ENCODE peak calls at places on chromosomes 12 and 14, in ten cellular contexts. One of them, this sample, is unnamed.
A peak's percentile ranks its signal among the peaks of the same experiment; 100 is the strongest.

GRCh38 chr12:13982010-13982409 is 608 bp upstream of the GRIN2B start:
- DNase-seq in activated naive CD8-positive, alpha-beta T cell treated with anti-CD3 and anti-CD28 coated beads, Interleukin-2, amount 50 U/mL, for 24 hours: peak; percentile 27
- DNase-seq in left ventricle myocardium inferior: no peak
- DNase-seq in hepatocyte: peak; percentile 62
- DNase-seq in Panc1: no peak
- DNase-seq in effector memory CD8-positive, alpha-beta T cell: no peak
- DNase-seq in body of pancreas: no peak
- DNase-seq in stimulated activated CD4-positive, alpha-beta T cell treated with anti-CD3 and anti-CD28 coated beads, Interleukin-15, amount 100 ng/mL, for 1 hour: no peak
- DNase-seq in activated T-cell treated with anti-CD3 and anti-CD28 coated beads for 4 hours: no peak
- DNase-seq in PC-9: no peak
- DNase-seq in this sample: no peak

GRCh38 chr14:71487941-71488340 is 444.3 kb upstream of the RGS6 start:
- DNase-seq in Panc1: no peak
- DNase-seq in PC-9: no peak
- DNase-seq in left ventricle myocardium inferior: no peak
- DNase-seq in body of pancreas: no peak
- DNase-seq in stimulated activated CD4-positive, alpha-beta T cell treated with anti-CD3 and anti-CD28 coated beads, Interleukin-15, amount 100 ng/mL, for 1 hour: no peak
- DNase-seq in activated naive CD8-positive, alpha-beta T cell treated with anti-CD3 and anti-CD28 coated beads, Interleukin-2, amount 50 U/mL, for 24 hours: no peak
- DNase-seq in hepatocyte: no peak
- DNase-seq in effector memory CD8-positive, alpha-beta T cell: no peak
- DNase-seq in activated T-cell treated with anti-CD3 and anti-CD28 coated beads for 4 hours: no peak
- DNase-seq in this sample: no peak

GRCh38 chr12:106764738-106765137 is 9.7 kb upstream of the RIC8B start:
- DNase-seq in PC-9: no peak
- DNase-seq in body of pancreas: no peak
- DNase-seq in hepatocyte: no peak
- DNase-seq in stimulated activated CD4-positive, alpha-beta T cell treated with anti-CD3 and anti-CD28 coated beads, Interleukin-15, amount 100 ng/mL, for 1 hour: no peak
- DNase-seq in activated naive CD8-positive, alpha-beta T cell treated with anti-CD3 and anti-CD28 coated beads, Interleukin-2, amount 50 U/mL, for 24 hours: no peak
- DNase-seq in Panc1: no peak
- DNase-seq in activated T-cell treated with anti-CD3 and anti-CD28 coated beads for 4 hours: no peak
- DNase-seq in left ventricle myocardium inferior: no peak
- DNase-seq in effector memory CD8-positive, alpha-beta T cell: no peak
- DNase-seq in this sample: no peak

GRCh38 chr14:22541721-22542120 is 47.3 kb downstream of the DAD1 start:
- DNase-seq in effector memory CD8-positive, alpha-beta T cell: no peak
- DNase-seq in PC-9: no peak
- DNase-seq in activated T-cell treated with anti-CD3 and anti-CD28 coated beads for 4 hours: no peak
- DNase-seq in Panc1: no peak
- DNase-seq in hepatocyte: no peak
- DNase-seq in stimulated activated CD4-positive, alpha-beta T cell treated with anti-CD3 and anti-CD28 coated beads, Interleukin-15, amount 100 ng/mL, for 1 hour: no peak
- DNase-seq in activated naive CD8-positive, alpha-beta T cell treated with anti-CD3 and anti-CD28 coated beads, Interleukin-2, amount 50 U/mL, for 24 hours: no peak
- DNase-seq in body of pancreas: no peak
- DNase-seq in left ventricle myocardium inferior: no peak
- DNase-seq in this sample: no peak

GRCh38 chr12:109744991-109745942 is 31.6 kb downstream of the FAM222A start:
- DNase-seq in activated T-cell treated with anti-CD3 and anti-CD28 coated beads for 4 hours: no peak
- DNase-seq in stimulated activated CD4-positive, alpha-beta T cell treated with anti-CD3 and anti-CD28 coated beads, Interleukin-15, amount 100 ng/mL, for 1 hour: no peak
- DNase-seq in activated naive CD8-positive, alpha-beta T cell treated with anti-CD3 and anti-CD28 coated beads, Interleukin-2, amount 50 U/mL, for 24 hours: no peak
- DNase-seq in Panc1: no peak
- DNase-seq in PC-9: peak; percentile 20
- DNase-seq in effector memory CD8-positive, alpha-beta T cell: no peak
- DNase-seq in left ventricle myocardium inferior: peak; percentile 0
- DNase-seq in body of pancreas: peak; percentile 75
- DNase-seq in hepatocyte: no peak
- DNase-seq in this sample: no peak

GRCh38 chr12:90974286-90974685 is 19.3 kb upstream of the CCER1 start:
- DNase-seq in Panc1: no peak
- DNase-seq in effector memory CD8-positive, alpha-beta T cell: no peak
- DNase-seq in activated T-cell treated with anti-CD3 and anti-CD28 coated beads for 4 hours: no peak
- DNase-seq in left ventricle myocardium inferior: no peak
- DNase-seq in body of pancreas: no peak
- DNase-seq in activated naive CD8-positive, alpha-beta T cell treated with anti-CD3 and anti-CD28 coated beads, Interleukin-2, amount 50 U/mL, for 24 hours: no peak
- DNase-seq in PC-9: no peak
- DNase-seq in hepatocyte: no peak
- DNase-seq in stimulated activated CD4-positive, alpha-beta T cell treated with anti-CD3 and anti-CD28 coated beads, Interleukin-15, amount 100 ng/mL, for 1 hour: no peak
- DNase-seq in this sample: no peak

GRCh38 chr12:14868916-14869315 is 16.7 kb downstream of the MGP start:
- DNase-seq in body of pancreas: no peak
- DNase-seq in hepatocyte: no peak
- DNase-seq in activated T-cell treated with anti-CD3 and anti-CD28 coated beads for 4 hours: no peak
- DNase-seq in left ventricle myocardium inferior: no peak
- DNase-seq in PC-9: peak; percentile 84
- DNase-seq in Panc1: no peak
- DNase-seq in stimulated activated CD4-positive, alpha-beta T cell treated with anti-CD3 and anti-CD28 coated beads, Interleukin-15, amount 100 ng/mL, for 1 hour: no peak
- DNase-seq in effector memory CD8-positive, alpha-beta T cell: no peak
- DNase-seq in activated naive CD8-positive, alpha-beta T cell treated with anti-CD3 and anti-CD28 coated beads, Interleukin-2, amount 50 U/mL, for 24 hours: no peak
- DNase-seq in this sample: no peak

GRCh38 chr12:104433061-104433460 is 23.7 kb upstream of the CHST11 start:
- DNase-seq in stimulated activated CD4-positive, alpha-beta T cell treated with anti-CD3 and anti-CD28 coated beads, Interleukin-15, amount 100 ng/mL, for 1 hour: no peak
- DNase-seq in hepatocyte: no peak
- DNase-seq in effector memory CD8-positive, alpha-beta T cell: no peak
- DNase-seq in activated T-cell treated with anti-CD3 and anti-CD28 coated beads for 4 hours: no peak
- DNase-seq in PC-9: no peak
- DNase-seq in activated naive CD8-positive, alpha-beta T cell treated with anti-CD3 and anti-CD28 coated beads, Interleukin-2, amount 50 U/mL, for 24 hours: no peak
- DNase-seq in Panc1: no peak
- DNase-seq in body of pancreas: no peak
- DNase-seq in left ventricle myocardium inferior: no peak
- DNase-seq in this sample: no peak

GRCh38 chr12:62210422-62210821 is 49.8 kb upstream of the USP15 start:
- DNase-seq in left ventricle myocardium inferior: peak; percentile 24
- DNase-seq in activated naive CD8-positive, alpha-beta T cell treated with anti-CD3 and anti-CD28 coated beads, Interleukin-2, amount 50 U/mL, for 24 hours: peak; percentile 41
- DNase-seq in PC-9: peak; percentile 17
- DNase-seq in Panc1: peak; percentile 33
- DNase-seq in body of pancreas: peak; percentile 49
- DNase-seq in hepatocyte: peak; percentile 55
- DNase-seq in stimulated activated CD4-positive, alpha-beta T cell treated with anti-CD3 and anti-CD28 coated beads, Interleukin-15, amount 100 ng/mL, for 1 hour: peak; percentile 11
- DNase-seq in effector memory CD8-positive, alpha-beta T cell: no peak
- DNase-seq in activated T-cell treated with anti-CD3 and anti-CD28 coated beads for 4 hours: peak; percentile 30
- DNase-seq in this sample: peak; percentile 9

GRCh38 chr12:80857311-80857710 is 80.4 kb downstream of the LIN7A start:
- DNase-seq in body of pancreas: no peak
- DNase-seq in hepatocyte: no peak
- DNase-seq in activated naive CD8-positive, alpha-beta T cell treated with anti-CD3 and anti-CD28 coated beads, Interleukin-2, amount 50 U/mL, for 24 hours: no peak
- DNase-seq in activated T-cell treated with anti-CD3 and anti-CD28 coated beads for 4 hours: no peak
- DNase-seq in left ventricle myocardium inferior: no peak
- DNase-seq in effector memory CD8-positive, alpha-beta T cell: no peak
- DNase-seq in PC-9: no peak
- DNase-seq in Panc1: no peak
- DNase-seq in stimulated activated CD4-positive, alpha-beta T cell treated with anti-CD3 and anti-CD28 coated beads, Interleukin-15, amount 100 ng/mL, for 1 hour: no peak
- DNase-seq in this sample: no peak

GRCh38 chr12:87136330-87136976 is 880.3 kb upstream of the MGAT4C start:
- DNase-seq in PC-9: no peak
- DNase-seq in activated naive CD8-positive, alpha-beta T cell treated with anti-CD3 and anti-CD28 coated beads, Interleukin-2, amount 50 U/mL, for 24 hours: no peak
- DNase-seq in activated T-cell treated with anti-CD3 and anti-CD28 coated beads for 4 hours: no peak
- DNase-seq in left ventricle myocardium inferior: no peak
- DNase-seq in body of pancreas: no peak
- DNase-seq in Panc1: no peak
- DNase-seq in effector memory CD8-positive, alpha-beta T cell: no peak
- DNase-seq in stimulated activated CD4-positive, alpha-beta T cell treated with anti-CD3 and anti-CD28 coated beads, Interleukin-15, amount 100 ng/mL, for 1 hour: no peak
- DNase-seq in hepatocyte: peak; percentile 12
- DNase-seq in this sample: no peak

GRCh38 chr14:71588028-71588427 is 344.2 kb upstream of the RGS6 start:
- DNase-seq in activated naive CD8-positive, alpha-beta T cell treated with anti-CD3 and anti-CD28 coated beads, Interleukin-2, amount 50 U/mL, for 24 hours: no peak
- DNase-seq in left ventricle myocardium inferior: no peak
- DNase-seq in hepatocyte: peak; percentile 11
- DNase-seq in stimulated activated CD4-positive, alpha-beta T cell treated with anti-CD3 and anti-CD28 coated beads, Interleukin-15, amount 100 ng/mL, for 1 hour: no peak
- DNase-seq in activated T-cell treated with anti-CD3 and anti-CD28 coated beads for 4 hours: no peak
- DNase-seq in body of pancreas: no peak
- DNase-seq in PC-9: no peak
- DNase-seq in Panc1: no peak
- DNase-seq in effector memory CD8-positive, alpha-beta T cell: no peak
- DNase-seq in this sample: no peak

GRCh38 chr14:70782361-70782760 is 27.0 kb downstream of the MAP3K9 start:
- DNase-seq in effector memory CD8-positive, alpha-beta T cell: no peak
- DNase-seq in activated T-cell treated with anti-CD3 and anti-CD28 coated beads for 4 hours: no peak
- DNase-seq in stimulated activated CD4-positive, alpha-beta T cell treated with anti-CD3 and anti-CD28 coated beads, Interleukin-15, amount 100 ng/mL, for 1 hour: no peak
- DNase-seq in Panc1: no peak
- DNase-seq in left ventricle myocardium inferior: no peak
- DNase-seq in PC-9: peak; percentile 9
- DNase-seq in body of pancreas: no peak
- DNase-seq in activated naive CD8-positive, alpha-beta T cell treated with anti-CD3 and anti-CD28 coated beads, Interleukin-2, amount 50 U/mL, for 24 hours: peak; percentile 26
- DNase-seq in hepatocyte: no peak
- DNase-seq in this sample: no peak

GRCh38 chr12:131829351-131829794 is 1.2 kb downstream of the MMP17 start:
- DNase-seq in Panc1: no peak
- DNase-seq in activated T-cell treated with anti-CD3 and anti-CD28 coated beads for 4 hours: no peak
- DNase-seq in stimulated activated CD4-positive, alpha-beta T cell treated with anti-CD3 and anti-CD28 coated beads, Interleukin-15, amount 100 ng/mL, for 1 hour: no peak
- DNase-seq in left ventricle myocardium inferior: no peak
- DNase-seq in hepatocyte: peak; percentile 18
- DNase-seq in activated naive CD8-positive, alpha-beta T cell treated with anti-CD3 and anti-CD28 coated beads, Interleukin-2, amount 50 U/mL, for 24 hours: no peak
- DNase-seq in body of pancreas: no peak
- DNase-seq in effector memory CD8-positive, alpha-beta T cell: no peak
- DNase-seq in PC-9: no peak
- DNase-seq in this sample: peak; percentile 19

GRCh38 chr14:36942522-36943245 is 229.7 kb downstream of the SLC25A21 start:
- DNase-seq in hepatocyte: no peak
- DNase-seq in activated naive CD8-positive, alpha-beta T cell treated with anti-CD3 and anti-CD28 coated beads, Interleukin-2, amount 50 U/mL, for 24 hours: no peak
- DNase-seq in left ventricle myocardium inferior: no peak
- DNase-seq in stimulated activated CD4-positive, alpha-beta T cell treated with anti-CD3 and anti-CD28 coated beads, Interleukin-15, amount 100 ng/mL, for 1 hour: no peak
- DNase-seq in PC-9: no peak
- DNase-seq in Panc1: no peak
- DNase-seq in activated T-cell treated with anti-CD3 and anti-CD28 coated beads for 4 hours: no peak
- DNase-seq in effector memory CD8-positive, alpha-beta T cell: no peak
- DNase-seq in body of pancreas: no peak
- DNase-seq in this sample: no peak

GRCh38 chr12:57765003-57765697 is 1.7 kb downstream of the CYP27B1 start:
- DNase-seq in activated naive CD8-positive, alpha-beta T cell treated with anti-CD3 and anti-CD28 coated beads, Interleukin-2, amount 50 U/mL, for 24 hours: peak; percentile 67
- DNase-seq in stimulated activated CD4-positive, alpha-beta T cell treated with anti-CD3 and anti-CD28 coated beads, Interleukin-15, amount 100 ng/mL, for 1 hour: no peak
- DNase-seq in body of pancreas: peak; percentile 54
- DNase-seq in hepatocyte: peak; percentile 50
- DNase-seq in effector memory CD8-positive, alpha-beta T cell: peak; percentile 45
- DNase-seq in Panc1: no peak
- DNase-seq in left ventricle myocardium inferior: peak; percentile 34
- DNase-seq in activated T-cell treated with anti-CD3 and anti-CD28 coated beads for 4 hours: no peak
- DNase-seq in PC-9: peak; percentile 37
- DNase-seq in this sample: peak; percentile 67

GRCh38 chr12:57666897-57667296 is 27.0 kb upstream of the OS9 start:
- DNase-seq in left ventricle myocardium inferior: no peak
- DNase-seq in hepatocyte: no peak
- DNase-seq in stimulated activated CD4-positive, alpha-beta T cell treated with anti-CD3 and anti-CD28 coated beads, Interleukin-15, amount 100 ng/mL, for 1 hour: no peak
- DNase-seq in effector memory CD8-positive, alpha-beta T cell: no peak
- DNase-seq in activated T-cell treated with anti-CD3 and anti-CD28 coated beads for 4 hours: no peak
- DNase-seq in Panc1: no peak
- DNase-seq in body of pancreas: no peak
- DNase-seq in activated naive CD8-positive, alpha-beta T cell treated with anti-CD3 and anti-CD28 coated beads, Interleukin-2, amount 50 U/mL, for 24 hours: no peak
- DNase-seq in PC-9: no peak
- DNase-seq in this sample: no peak

GRCh38 chr12:108757842-108758241 is 26.5 kb upstream of the CORO1C start:
- DNase-seq in activated naive CD8-positive, alpha-beta T cell treated with anti-CD3 and anti-CD28 coated beads, Interleukin-2, amount 50 U/mL, for 24 hours: no peak
- DNase-seq in left ventricle myocardium inferior: no peak
- DNase-seq in activated T-cell treated with anti-CD3 and anti-CD28 coated beads for 4 hours: no peak
- DNase-seq in hepatocyte: no peak
- DNase-seq in effector memory CD8-positive, alpha-beta T cell: no peak
- DNase-seq in body of pancreas: no peak
- DNase-seq in PC-9: no peak
- DNase-seq in stimulated activated CD4-positive, alpha-beta T cell treated with anti-CD3 and anti-CD28 coated beads, Interleukin-15, amount 100 ng/mL, for 1 hour: no peak
- DNase-seq in Panc1: no peak
- DNase-seq in this sample: no peak

GRCh38 chr12:55797068-55797467 is 20.5 kb downstream of the SARNP start:
- DNase-seq in stimulated activated CD4-positive, alpha-beta T cell treated with anti-CD3 and anti-CD28 coated beads, Interleukin-15, amount 100 ng/mL, for 1 hour: no peak
- DNase-seq in PC-9: no peak
- DNase-seq in Panc1: no peak
- DNase-seq in effector memory CD8-positive, alpha-beta T cell: no peak
- DNase-seq in hepatocyte: peak; percentile 69
- DNase-seq in body of pancreas: peak; percentile 27
- DNase-seq in activated T-cell treated with anti-CD3 and anti-CD28 coated beads for 4 hours: no peak
- DNase-seq in activated naive CD8-positive, alpha-beta T cell treated with anti-CD3 and anti-CD28 coated beads, Interleukin-2, amount 50 U/mL, for 24 hours: no peak
- DNase-seq in left ventricle myocardium inferior: no peak
- DNase-seq in this sample: no peak

GRCh38 chr14:33039321-33039720 is 100.6 kb downstream of the NPAS3 start:
- DNase-seq in effector memory CD8-positive, alpha-beta T cell: no peak
- DNase-seq in Panc1: no peak
- DNase-seq in stimulated activated CD4-positive, alpha-beta T cell treated with anti-CD3 and anti-CD28 coated beads, Interleukin-15, amount 100 ng/mL, for 1 hour: no peak
- DNase-seq in hepatocyte: no peak
- DNase-seq in left ventricle myocardium inferior: no peak
- DNase-seq in activated naive CD8-positive, alpha-beta T cell treated with anti-CD3 and anti-CD28 coated beads, Interleukin-2, amount 50 U/mL, for 24 hours: no peak
- DNase-seq in PC-9: no peak
- DNase-seq in body of pancreas: no peak
- DNase-seq in activated T-cell treated with anti-CD3 and anti-CD28 coated beads for 4 hours: no peak
- DNase-seq in this sample: no peak